ENCODE peak calls at places on chromosomes 2 and 18, in nine cellular contexts. A, N, G, E, M, H, Y, I and P are unnamed samples.

GRCh38 chr2:7180641-7181370 is 263.6 kb downstream of the RNF144A start:
- DNase-seq in H (no peak), A (no peak), M (no peak), I (peak), N (no peak), G (peak), Y (peak), E (peak), P (peak)

GRCh38 chr2:83055338-83056010 is 1403.6 kb downstream of the SUCLG1 start:
- DNase-seq in G (peak), A (no peak), N (no peak), I (peak), E (peak), M (no peak), Y (peak), H (no peak), P (peak)

GRCh38 chr2:137942037-137942784 is 22.1 kb upstream of the HNMT start:
- DNase-seq in M (no peak), G (no peak), Y (no peak), A (no peak), N (no peak), E (no peak), I (no peak), H (no peak), P (no peak)

GRCh38 chr2:102103284-102103683 is 39.3 kb upstream of the IL1R1 start:
- DNase-seq in M (no peak), H (no peak), N (no peak), E (no peak), I (no peak), G (no peak), A (no peak), Y (no peak), P (no peak)

GRCh38 chr2:239944706-239945551 is 80.2 kb downstream of the NDUFA10 start:
- DNase-seq in I (peak), N (no peak), E (peak), Y (no peak), A (no peak), H (peak), G (no peak), M (peak), P (no peak)

GRCh38 chr2:236600892-236601291 is 31.3 kb downstream of the ACKR3 start:
- DNase-seq in G (peak), H (no peak), M (no peak), Y (no peak), I (no peak), N (no peak), E (no peak), A (no peak), P (no peak)

GRCh38 chr2:117832905-117833613 is 18.6 kb downstream of the DDX18 start:
- DNase-seq in I (peak), N (no peak), A (no peak), H (no peak), Y (peak), M (no peak), E (peak), G (peak), P (peak)

GRCh38 chr2:27174638-27175037 is 25.8 kb downstream of the TCF23 start:
- DNase-seq in G (no peak), E (peak), M (no peak), A (no peak), H (no peak), Y (no peak), N (peak), I (no peak), P (no peak)

GRCh38 chr2:2546046-2546445 is 215.0 kb upstream of the MYT1L start:
- DNase-seq in E (no peak), I (no peak), A (no peak), N (no peak), H (no peak), Y (no peak), M (no peak), G (no peak), P (no peak)

GRCh38 chr2:81304154-81304830 is 999.7 kb upstream of the LRRTM1 start:
- DNase-seq in N (no peak), A (no peak), G (peak), I (no peak), H (no peak), M (no peak), Y (no peak), E (peak), P (no peak)

GRCh38 chr2:41727711-41728110 is 320.1 kb upstream of the PKDCC start:
- DNase-seq in Y (no peak), N (no peak), A (no peak), I (no peak), M (no peak), H (no peak), E (no peak), G (no peak), P (no peak)

GRCh38 chr2:230048010-230048671 is 20.6 kb downstream of the SLC16A14 start:
- DNase-seq in G (no peak), A (no peak), I (no peak), H (no peak), Y (no peak), E (peak), N (no peak), M (no peak), P (no peak)

GRCh38 chr2:239821694-239822075 is 203.5 kb downstream of the NDUFA10 start:
- DNase-seq in Y (no peak), E (no peak), A (no peak), G (no peak), I (no peak), N (no peak), H (no peak), M (no peak), P (no peak)

GRCh38 chr18:9683418-9684396 is 24.4 kb upstream of the RAB31 start:
- DNase-seq in Y (peak), N (no peak), H (no peak), E (peak), M (no peak), I (peak), G (peak), A (peak), P (peak)

GRCh38 chr18:77099501-77100370 is 32.8 kb downstream of the MBP start:
- DNase-seq in Y (no peak), G (no peak), E (no peak), I (no peak), A (no peak), H (peak), N (peak), M (no peak), P (no peak)

GRCh38 chr2:152581360-152581759 is 135.9 kb downstream of the PRPF40A start:
- DNase-seq in E (peak), N (no peak), I (no peak), M (no peak), G (no peak), H (no peak), A (no peak), Y (no peak), P (no peak)

GRCh38 chr2:173956454-173956853 is 8.7 kb downstream of the SP3 start:
- DNase-seq in E (peak), H (no peak), M (no peak), N (no peak), I (no peak), Y (no peak), G (no peak), A (no peak), P (no peak)

GRCh38 chr18:45066868-45067267 is 386.2 kb downstream of the SETBP1 start:
- DNase-seq in H (peak), I (peak), E (peak), Y (no peak), N (no peak), M (no peak), A (no peak), G (no peak), P (no peak)

GRCh38 chr2:120939595-120940318 is 204.1 kb downstream of the GLI2 start:
- DNase-seq in I (peak), Y (peak), H (no peak), E (peak), N (no peak), A (no peak), M (no peak), G (peak), P (peak)

GRCh38 chr18:49524951-49525350 is 36.9 kb upstream of the LIPG start:
- DNase-seq in I (no peak), N (no peak), Y (no peak), A (no peak), H (no peak), G (no peak), E (no peak), M (no peak), P (no peak)

GRCh38 chr2:1900736-1901135 is 156.4 kb upstream of the PXDN start:
- DNase-seq in A (no peak), I (no peak), N (no peak), G (no peak), M (no peak), H (no peak), E (no peak), Y (no peak), P (no peak)

GRCh38 chr2:161246301-161246700 is 61.9 kb upstream of the PSMD14 start:
- DNase-seq in E (no peak), A (peak), N (no peak), Y (no peak), M (no peak), G (no peak), H (no peak), I (no peak), P (no peak)

GRCh38 chr18:75230210-75231052 is 19.8 kb downstream of the TSHZ1 start:
- DNase-seq in E (peak), M (no peak), G (no peak), N (no peak), A (no peak), I (peak), H (no peak), Y (no peak), P (peak)

GRCh38 chr2:174510583-174511189 is 23.9 kb upstream of the GPR155 start:
- DNase-seq in Y (peak), G (peak), A (no peak), I (peak), H (no peak), E (peak), M (no peak), N (peak), P (peak)

GRCh38 chr2:80896576-80896975 is 592.0 kb upstream of the LRRTM1 start:
- DNase-seq in H (no peak), E (no peak), Y (no peak), G (no peak), A (no peak), N (peak), I (no peak), M (no peak), P (no peak)

GRCh38 chr18:75208836-75209128 is 157 bp downstream of the PTGR3 start:
- DNase-seq in G (no peak), Y (no peak), A (no peak), E (no peak), I (no peak), N (no peak), M (peak), H (no peak), P (no peak)

GRCh38 chr2:73111300-73112025 is 1.3 kb downstream of the RAB11FIP5 start:
- DNase-seq in H (no peak), Y (peak), M (peak), E (peak), N (no peak), I (no peak), A (peak), G (peak), P (peak)

GRCh38 chr2:236642584-236643291 is 73.1 kb downstream of the ACKR3 start:
- DNase-seq in E (peak), N (no peak), I (peak), Y (peak), H (peak), A (peak), G (peak), M (peak), P (peak)

GRCh38 chr2:109371481-109372170 is 242.1 kb downstream of the SEPTIN10 start:
- DNase-seq in E (no peak), A (no peak), N (no peak), H (no peak), G (no peak), Y (no peak), M (peak), I (no peak), P (no peak)

GRCh38 chr18:49016648-49017539 is 66.1 kb upstream of the SMAD7 start:
- DNase-seq in E (peak), M (peak), H (peak), A (peak), G (peak), N (no peak), Y (peak), I (peak), P (peak)

GRCh38 chr2:34004936-34005335 is 405.8 kb upstream of the FAM98A start:
- DNase-seq in I (no peak), A (no peak), N (no peak), G (no peak), H (no peak), Y (no peak), M (no peak), E (no peak), P (no peak)

GRCh38 chr2:159637988-159638501 is 21.7 kb upstream of the BAZ2B start:
- DNase-seq in G (peak), I (peak), H (no peak), N (no peak), A (no peak), M (no peak), E (peak), Y (peak), P (peak)

GRCh38 chr2:30926606-30927005 is 119.4 kb upstream of the CAPN13 start:
- DNase-seq in H (no peak), N (no peak), G (no peak), Y (no peak), I (no peak), E (no peak), A (no peak), M (no peak), P (no peak)

GRCh38 chr2:10989151-10989550 is 77.4 kb downstream of the KCNF1 start:
- DNase-seq in G (no peak), M (no peak), N (no peak), I (no peak), Y (no peak), E (no peak), A (no peak), H (no peak), P (no peak)

GRCh38 chr2:133553838-133554408 is 14.3 kb downstream of the NCKAP5 start:
- DNase-seq in E (peak), G (no peak), M (no peak), Y (no peak), H (no peak), I (no peak), N (no peak), A (no peak), P (no peak)

GRCh38 chr2:12725238-12726187 is 8.8 kb downstream of the TRIB2 start:
- DNase-seq in H (no peak), I (no peak), N (peak), A (peak), G (no peak), Y (no peak), M (no peak), E (no peak), P (no peak)

GRCh38 chr18:58218111-58218510 is 174.1 kb downstream of the NEDD4L start:
- DNase-seq in N (no peak), Y (peak), H (no peak), E (peak), A (no peak), G (peak), M (no peak), I (peak), P (no peak)

GRCh38 chr2:170820647-170821630 is 4.3 kb downstream of the GAD1 start:
- DNase-seq in M (no peak), I (no peak), Y (no peak), H (no peak), A (no peak), E (no peak), N (no peak), G (no peak), P (no peak)

DNA sequence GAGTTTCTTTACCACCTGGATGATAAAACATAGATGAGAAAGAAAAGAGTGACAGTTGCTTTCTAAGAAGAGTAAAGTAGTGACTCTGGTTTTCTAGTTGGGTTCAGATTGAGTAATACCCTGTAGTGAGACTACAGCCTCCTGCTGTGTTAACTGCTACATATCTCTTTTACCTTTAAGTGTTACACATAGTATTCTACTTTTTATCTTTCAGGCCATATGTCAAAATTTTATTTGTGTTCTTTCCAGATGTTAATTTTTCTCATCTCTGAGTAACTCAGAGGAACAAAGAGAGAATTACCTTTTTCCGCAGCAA is 348.2 kb downstream of the CTNNA2 start:
- DNase-seq in G (no peak), H (no peak), A (no peak), I (no peak), Y (no peak), E (no peak), N (no peak), M (no peak), P (no peak)
- TF ChIP-seq CTCF in G (no peak), H (no peak), A (no peak), I (no peak), Y (no peak), E (no peak), N (no peak), M (no peak), P (no peak)

GRCh38 chr2:37602702-37603101 is 68.7 kb downstream of the CDC42EP3 start:
- DNase-seq in A (no peak), H (no peak), M (no peak), E (no peak), I (no peak), N (no peak), G (no peak), Y (no peak), P (no peak)

GRCh38 chr2:37599688-37600525 is 71.5 kb downstream of the CDC42EP3 start:
- DNase-seq in N (no peak), I (no peak), M (no peak), H (no peak), Y (no peak), E (no peak), G (no peak), A (peak), P (no peak)

GRCh38 chr2:37602040-37602439 is 69.4 kb downstream of the CDC42EP3 start:
- DNase-seq in H (no peak), A (no peak), E (no peak), I (no peak), M (no peak), N (no peak), Y (no peak), G (no peak), P (no peak)

GRCh38 chr2:37601569-37601968 is 69.9 kb downstream of the CDC42EP3 start:
- DNase-seq in I (no peak), Y (no peak), A (no peak), M (no peak), E (no peak), H (no peak), N (no peak), G (no peak), P (no peak)

DNA sequence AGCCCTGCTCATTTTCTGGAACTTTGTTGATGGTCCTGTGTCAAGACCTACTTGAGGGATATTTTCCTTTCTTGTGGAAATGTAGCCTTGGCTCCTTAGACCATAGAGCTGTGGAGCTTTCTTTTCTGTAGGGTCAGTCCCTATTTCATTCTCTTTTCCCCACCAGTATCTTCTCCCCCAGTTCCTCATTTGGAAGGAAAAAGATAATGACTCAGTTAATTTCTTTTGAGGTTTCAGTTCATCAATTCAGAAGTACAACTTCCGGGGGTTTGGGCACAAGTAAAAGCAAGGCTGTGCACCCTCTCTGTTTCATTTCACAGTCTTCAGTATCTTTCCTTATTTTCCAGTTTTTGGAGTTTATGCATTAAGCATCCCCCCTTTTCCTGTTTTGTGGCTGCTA is 70.7 kb downstream of the CDC42EP3 start:
- DNase-seq in I (no peak), M (no peak), H (no peak), G (no peak), A (no peak), E (no peak), N (peak), Y (no peak), P (no peak)
- H3K4me3 ChIP-seq in I (no peak), M (no peak), H (no peak), G (no peak), A (no peak), E (no peak), N (no peak), Y (no peak), P (no peak)

GRCh38 chr2:234287650-234288049 is 209.2 kb downstream of the ARL4C start:
- DNase-seq in H (no peak), A (no peak), G (no peak), Y (no peak), M (no peak), I (no peak), N (no peak), E (no peak), P (no peak)

GRCh38 chr2:234288974-234289455 is 207.9 kb downstream of the ARL4C start:
- DNase-seq in N (peak), Y (peak), I (peak), G (peak), M (peak), A (peak), E (peak), H (peak), P (peak)

GRCh38 chr2:234286118-234286598 is 210.7 kb downstream of the ARL4C start:
- DNase-seq in M (no peak), E (peak), I (peak), A (no peak), N (no peak), H (no peak), G (no peak), Y (peak), P (peak)

GRCh38 chr2:234289789-234290188 is 207.1 kb downstream of the ARL4C start:
- DNase-seq in Y (peak), N (peak), M (no peak), H (no peak), A (no peak), I (peak), G (peak), E (peak), P (peak)

DNA sequence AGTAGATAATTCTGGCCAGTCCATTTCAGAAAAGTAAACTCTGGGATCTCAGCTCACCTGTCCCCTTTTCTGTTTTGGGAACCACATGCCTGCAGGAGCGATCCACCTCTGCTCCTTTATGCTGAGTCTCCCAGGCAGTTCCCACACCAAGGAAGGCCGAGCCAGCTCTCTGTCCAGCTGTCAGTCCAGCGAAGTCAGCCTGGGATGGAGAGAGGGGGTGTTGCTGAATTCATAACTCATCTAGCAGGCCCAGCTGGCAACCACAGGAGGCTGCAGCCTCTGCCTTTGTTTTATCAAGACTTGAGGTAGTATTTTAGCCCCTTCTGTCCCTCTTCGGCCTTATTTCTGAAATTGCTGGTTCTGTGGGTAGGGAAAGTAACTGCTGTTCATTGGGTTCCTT is 209.9 kb downstream of the ARL4C start:
- DNase-seq in I (no peak), N (no peak), E (peak), M (no peak), Y (no peak), A (no peak), H (no peak), G (no peak), P (no peak)
- TF ChIP-seq CTCF in I (no peak), N (no peak), E (no peak), M (no peak), Y (no peak), A (no peak), H (no peak), G (no peak), P (no peak)

DNA sequence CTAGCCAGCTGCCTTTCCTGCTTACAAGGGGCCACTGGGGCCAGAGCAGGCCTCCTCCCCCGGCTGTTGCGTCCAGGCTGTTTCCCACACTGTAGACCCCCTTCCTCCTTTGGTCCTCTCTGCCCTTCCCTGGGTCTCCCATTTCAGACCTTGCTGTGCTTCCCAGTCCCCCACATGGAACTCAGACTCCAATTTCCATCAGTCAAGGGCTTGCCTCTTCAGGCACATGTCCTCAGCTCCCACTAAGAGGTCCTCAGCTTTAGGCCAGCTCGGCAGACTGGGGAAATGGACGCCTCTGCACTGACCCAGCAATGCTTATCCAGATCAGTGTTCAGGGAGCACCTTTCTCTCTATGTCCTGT is 98.0 kb upstream of the BZW1 start:
- DNase-seq in M (no peak), I (no peak), Y (no peak), E (no peak), N (no peak), H (no peak), A (no peak), G (no peak), P (no peak)
- H3K4me3 ChIP-seq in M (no peak), I (no peak), Y (no peak), E (no peak), N (peak), H (peak), A (no peak), G (peak), P (no peak)

GRCh38 chr18:63736856-63737255 is 34.1 kb downstream of the SERPINB11 start:
- DNase-seq in M (no peak), G (peak), I (no peak), A (no peak), N (no peak), H (no peak), Y (peak), E (peak), P (peak)
- TF ChIP-seq CTCF in M (no peak), G (no peak), I (no peak), A (no peak), N (no peak), H (no peak), Y (no peak), E (no peak), P (no peak)

GRCh38 chr2:111119004-111119846 is 1.5 kb upstream of the BCL2L11 start:
- DNase-seq in G (no peak), H (peak), I (no peak), M (peak), N (peak), Y (no peak), A (no peak), E (no peak), P (peak)
- H3K4me3 ChIP-seq in G (no peak), H (peak), I (peak), M (peak), N (peak), Y (no peak), A (no peak), E (no peak), P (peak)